ENCODE peak calls at places on chromosomes 7 and 10, in ten cellular contexts. N, T, O, M, U, V, L, P, W and E are unnamed samples.

GRCh38 chr10:3389093-3389492 is 216.5 kb upstream of the PITRM1 start:
- DNase-seq in U (no peak), V (no peak), O (no peak), T (no peak), W (no peak), N (no peak), M (no peak), L (no peak), P (no peak), E (no peak)

GRCh38 chr7:44998153-44998871 is 1.7 kb upstream of the CCM2 start:
- DNase-seq in N (no peak), T (no peak), L (no peak), U (no peak), V (no peak), W (no peak), M (no peak), P (no peak), O (no peak), E (no peak)

GRCh38 chr7:127751062-127751722 is 99.2 kb downstream of the SND1 start:
- DNase-seq in U (no peak), M (no peak), L (no peak), V (no peak), T (peak; percentile 7), N (no peak), O (no peak), P (no peak), W (no peak), E (no peak)

GRCh38 chr10:95877881-95878280 is 29.9 kb upstream of the CC2D2B start:
- DNase-seq in N (no peak), V (no peak), P (no peak), T (no peak), M (no peak), W (no peak), O (no peak), L (no peak), U (no peak), E (no peak)

GRCh38 chr10:5627486-5628044 is 38.8 kb downstream of the ASB13 start:
- DNase-seq in O (no peak), W (no peak), V (no peak), L (no peak), T (no peak), P (no peak), U (no peak), M (no peak), N (no peak), E (no peak)

GRCh38 chr7:131231381-131232220 is 96.1 kb upstream of the MKLN1 start:
- DNase-seq in L (no peak), T (no peak), W (peak; percentile 48), M (peak; percentile 34), U (peak; percentile 11), P (peak; percentile 48), O (no peak), V (no peak), N (peak; percentile 66), E (no peak)

GRCh38 chr7:4645241-4645640 is 36.9 kb upstream of the FOXK1 start:
- DNase-seq in P (no peak), O (no peak), N (no peak), L (no peak), M (no peak), T (no peak), V (no peak), U (no peak), W (no peak), E (no peak)

GRCh38 chr10:50373821-50374501 is 122.6 kb upstream of the ASAH2 start:
- DNase-seq in U (no peak), O (no peak), V (no peak), M (no peak), T (no peak), L (no peak), W (no peak), P (no peak), N (no peak), E (no peak)

GRCh38 chr7:44288811-44289340 is 36.5 kb downstream of the CAMK2B start:
- DNase-seq in T (no peak), L (no peak), P (no peak), O (no peak), W (no peak), U (no peak), N (no peak), M (no peak), V (no peak), E (no peak)

GRCh38 chr7:47816647-47817046 is 131.6 kb downstream of the PKD1L1 start:
- DNase-seq in M (no peak), P (no peak), T (no peak), W (peak; percentile 34), V (no peak), L (no peak), O (no peak), U (no peak), N (no peak), E (no peak)

GRCh38 chr10:131888186-131888604 is 12.6 kb upstream of the PPP2R2D start:
- DNase-seq in M (no peak), O (no peak), P (no peak), L (no peak), V (no peak), W (no peak), U (no peak), N (no peak), T (peak; percentile 77), E (no peak)

GRCh38 chr7:141702047-141702567 is at the start of gene DENND11:
- DNase-seq in M (peak; percentile 68), P (peak; percentile 41), N (peak; percentile 66), V (peak; percentile 33), U (peak; percentile 51), W (peak; percentile 60), O (no peak), L (peak; percentile 68), T (peak; percentile 40), E (no peak)

GRCh38 chr10:128046156-128046933 is 79.9 kb downstream of the MKI67 start:
- DNase-seq in L (no peak), M (no peak), V (no peak), N (no peak), P (no peak), W (no peak), O (no peak), U (no peak), T (no peak), E (no peak)

GRCh38 chr10:76479103-76479790 is 1047.8 kb downstream of the LRMDA start:
- DNase-seq in L (no peak), T (no peak), W (no peak), U (no peak), O (no peak), M (no peak), N (no peak), V (no peak), P (no peak), E (no peak)

GRCh38 chr7:44064791-44065430 is 456 bp downstream of the PGAM2 start:
- DNase-seq in M (no peak), O (no peak), U (no peak), P (no peak), W (no peak), V (no peak), N (no peak), L (no peak), T (no peak), E (peak; percentile 35)

GRCh38 chr7:104299777-104300176 is 28.6 kb upstream of the LHFPL3 start:
- DNase-seq in N (no peak), L (no peak), W (no peak), U (no peak), P (no peak), V (no peak), T (no peak), M (no peak), O (no peak), E (no peak)

GRCh38 chr10:43369921-43370320 is 1.5 kb upstream of the FXYD4 start:
- DNase-seq in M (no peak), O (no peak), P (no peak), W (no peak), L (no peak), U (no peak), V (no peak), T (no peak), N (no peak), E (no peak)

GRCh38 chr10:3425713-3426112 is 253.1 kb upstream of the PITRM1 start:
- DNase-seq in L (no peak), P (no peak), W (no peak), O (no peak), N (no peak), U (no peak), T (no peak), M (no peak), V (no peak), E (no peak)

GRCh38 chr7:142391191-142391992 is 133.5 kb upstream of the PRSS58 start:
- DNase-seq in V (no peak), L (peak; percentile 21), O (no peak), W (no peak), T (no peak), M (no peak), U (peak; percentile 46), P (peak; percentile 9), N (peak; percentile 58), E (peak; percentile 70)

GRCh38 chr7:34058791-34059550 is 153.6 kb downstream of the BMPER start:
- DNase-seq in V (no peak), P (no peak), W (no peak), L (no peak), U (peak; percentile 52), T (no peak), N (no peak), O (no peak), M (no peak), E (peak; percentile 70)

GRCh38 chr7:6375346-6376101 is 72.2 kb downstream of the DAGLB start:
- DNase-seq in U (no peak), M (no peak), P (no peak), O (no peak), W (no peak), N (peak; percentile 15), L (no peak), V (no peak), T (peak; percentile 36), E (peak; percentile 45)

GRCh38 chr10:100888957-100889356 is 23.8 kb upstream of the SLF2 start:
- DNase-seq in P (no peak), U (no peak), N (no peak), M (no peak), V (no peak), W (no peak), T (no peak), L (no peak), O (no peak), E (no peak)

GRCh38 chr7:94395141-94396041 is 696 bp downstream of the COL1A2 start:
- DNase-seq in U (peak; percentile 32), L (peak; percentile 81), V (peak; percentile 12), P (no peak), W (peak; percentile 43), N (peak; percentile 26), M (peak; percentile 76), T (peak; percentile 28), O (peak; percentile 70), E (peak; percentile 75)

GRCh38 chr10:76453328-76453727 is 1021.9 kb downstream of the LRMDA start:
- DNase-seq in W (no peak), O (no peak), N (no peak), T (no peak), M (no peak), V (no peak), U (no peak), P (no peak), L (no peak), E (no peak)

GRCh38 chr7:33932221-33932620 is 26.9 kb downstream of the BMPER start:
- DNase-seq in M (no peak), L (no peak), V (no peak), T (no peak), W (no peak), P (no peak), N (no peak), O (no peak), U (peak; percentile 30), E (no peak)

GRCh38 chr7:123410273-123410928 is 124.0 kb downstream of the IQUB start:
- DNase-seq in W (peak; percentile 21), M (no peak), V (no peak), U (no peak), O (no peak), L (no peak), P (no peak), N (no peak), T (peak; percentile 85), E (no peak)

GRCh38 chr7:108197371-108198091 is 67.4 kb upstream of the LAMB4 start:
- DNase-seq in L (no peak), N (no peak), M (no peak), P (no peak), W (no peak), T (no peak), V (no peak), U (no peak), O (no peak), E (no peak)

GRCh38 chr10:97013568-97013967 is 172.2 kb downstream of the SLIT1 start:
- DNase-seq in U (no peak), V (no peak), M (no peak), P (no peak), W (no peak), L (no peak), N (no peak), T (no peak), O (no peak), E (no peak)